ENCODE peak calls at places on chromosomes 1 and 21, in ten cellular contexts. O is IMR-90, K is left ventricle myocardium inferior, R is A549, V is hepatocyte, Z is neuronal stem cell, F is PC-3, U is kidney, I is OCI-LY7, S is suprapubic skin. G is an unnamed sample.

GRCh38 chr1:187038789-187039188 is 210.0 kb downstream of the PLA2G4A start:
- DNase-seq in S (no peak), F (peak), I (no peak), K (no peak), V (peak), U (no peak), R (peak), Z (no peak), O (peak), G (no peak)

GRCh38 chr1:59502009-59502691 is 205.3 kb downstream of the FGGY start:
- DNase-seq in F (no peak), U (no peak), V (no peak), S (no peak), K (no peak), I (no peak), Z (no peak), O (no peak), R (no peak), G (peak)

GRCh38 chr1:35656863-35657232 is 15.5 kb upstream of the PSMB2 start:
- DNase-seq in S (no peak), V (no peak), R (no peak), O (peak), F (no peak), K (no peak), Z (no peak), U (no peak), I (no peak), G (no peak)

GRCh38 chr1:225848044-225848955 is 33.9 kb downstream of the TMEM63A start:
- DNase-seq in V (no peak), F (no peak), O (peak), I (peak), Z (no peak), S (no peak), R (no peak), K (no peak), U (no peak), G (no peak)

GRCh38 chr1:14392887-14393365 is 205.6 kb upstream of the KAZN start:
- DNase-seq in Z (no peak), R (no peak), S (no peak), U (no peak), I (no peak), V (no peak), O (no peak), F (no peak), K (no peak), G (no peak)

GRCh38 chr1:240768979-240769378 is 157.0 kb upstream of the GREM2 start:
- DNase-seq in V (no peak), I (no peak), F (peak), Z (no peak), S (no peak), K (no peak), U (no peak), O (no peak), R (no peak), G (no peak)

GRCh38 chr1:151639466-151639865 is 27.6 kb downstream of the SNX27 start:
- DNase-seq in V (peak), F (no peak), S (no peak), K (no peak), I (no peak), Z (no peak), O (peak), U (no peak), R (peak), G (peak)

GRCh38 chr1:119713538-119714456 is 2.1 kb downstream of the PHGDH start:
- DNase-seq in F (peak), R (no peak), V (peak), S (no peak), O (peak), U (no peak), Z (peak), K (no peak), I (peak), G (peak)

GRCh38 chr21:25862596-25862995 is 127.8 kb downstream of the GABPA start:
- DNase-seq in U (no peak), O (peak), F (peak), S (no peak), V (no peak), R (peak), Z (no peak), K (no peak), I (peak), G (no peak)

GRCh38 chr1:203362561-203363055 is 11.7 kb upstream of the FMOD start:
- DNase-seq in R (no peak), F (no peak), O (no peak), U (no peak), V (no peak), Z (no peak), K (no peak), I (no peak), S (no peak), G (no peak)
- H3K27ac ChIP-seq in R (no peak), F (no peak), O (no peak), U (no peak), V (no peak), Z (no peak), K (no peak), I (no peak), S (no peak), G (no peak)

DNA sequence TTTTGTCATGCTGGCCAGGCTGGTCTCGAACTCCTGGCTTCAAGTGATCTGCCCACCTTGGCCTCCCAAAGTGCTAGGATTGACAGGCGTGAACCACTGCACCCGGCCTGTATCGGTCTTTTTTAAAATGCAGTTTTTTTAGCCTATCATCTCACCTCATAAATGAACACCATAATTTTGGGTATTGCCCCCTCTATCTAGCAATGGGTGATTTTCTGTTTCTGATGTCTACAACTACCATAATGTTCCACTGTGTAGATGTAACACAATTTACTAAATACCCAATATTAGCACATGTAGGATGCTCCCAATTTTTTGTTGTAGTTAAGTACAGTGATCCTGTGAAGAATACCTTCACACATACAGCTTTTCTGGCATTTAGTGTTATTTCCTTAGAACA is 2.0 kb upstream of the CAMTA1 start:
- DNase-seq in R (no peak), K (no peak), F (no peak), I (peak), V (no peak), S (no peak), Z (no peak), U (no peak), O (no peak), G (no peak)
- H3K4me3 ChIP-seq in R (no peak), K (peak), F (peak), I (peak), V (no peak), S (no peak), Z (no peak), U (peak), O (no peak), G (peak)

GRCh38 chr1:154411525-154411924 is 6.4 kb downstream of the IL6R start:
- DNase-seq in O (no peak), Z (no peak), R (no peak), I (no peak), K (no peak), V (no peak), U (no peak), F (no peak), S (no peak), G (no peak)
- H3K27ac ChIP-seq in O (no peak), Z (no peak), R (no peak), I (no peak), K (peak), V (no peak), U (no peak), F (no peak), S (no peak), G (no peak)

DNA sequence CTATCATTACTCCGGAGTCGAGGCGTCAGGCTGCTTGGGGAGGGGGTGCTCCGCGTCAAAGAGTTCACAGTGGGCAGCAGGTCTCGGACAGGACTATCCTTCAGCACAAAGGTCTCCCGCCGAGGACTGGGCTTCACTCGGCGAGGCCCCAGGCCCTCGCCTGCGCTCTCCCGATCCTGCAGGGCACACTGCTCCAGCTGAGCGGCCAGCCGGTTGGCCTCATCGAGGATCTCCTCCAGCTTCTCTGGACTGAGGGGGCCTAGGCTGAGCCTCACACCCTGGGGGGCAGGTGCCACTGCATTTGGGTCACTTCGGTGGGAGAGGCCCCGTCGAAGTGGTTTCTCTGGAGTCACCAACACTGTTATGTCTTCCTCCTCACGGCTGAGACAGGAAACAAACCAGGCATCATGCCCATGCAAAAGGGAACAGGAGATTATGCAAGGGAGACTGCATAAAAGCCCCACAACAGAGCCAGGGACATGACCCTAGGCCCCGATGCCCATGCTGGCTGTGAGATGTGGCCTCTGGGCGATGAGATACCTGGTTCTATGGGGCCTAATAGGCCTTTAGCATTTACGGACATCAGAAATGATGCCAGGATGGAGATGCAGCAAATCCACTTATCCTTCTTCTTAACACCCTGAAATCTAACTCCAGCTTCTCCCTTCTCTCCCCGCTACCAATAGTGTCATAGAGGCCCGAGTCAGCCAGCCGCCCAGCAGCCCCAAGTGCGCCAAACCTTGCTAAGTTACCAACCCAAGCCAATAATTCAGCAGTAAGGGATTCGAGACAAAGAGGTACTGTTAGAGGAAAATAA is 1.1 kb downstream of the PSRC1 start:
- DNase-seq in R (no peak), I (no peak), F (no peak), V (no peak), S (no peak), K (no peak), O (no peak), Z (no peak), U (no peak), G (peak)
- H3K4me3 ChIP-seq in R (peak), I (peak), F (peak), V (peak), S (peak), K (peak), O (peak), Z (peak), U (no peak), G (peak)

GRCh38 chr21:43191521-43191920 is 22.7 kb downstream of the CRYAA start:
- DNase-seq in F (no peak), I (no peak), Z (no peak), R (no peak), U (peak), V (no peak), S (peak), K (no peak), O (no peak), G (no peak)
- H3K27ac ChIP-seq in F (no peak), I (no peak), Z (no peak), R (no peak), U (no peak), V (no peak), S (no peak), K (no peak), O (no peak), G (no peak)

GRCh38 chr1:20349561-20349960 is 58.9 kb downstream of the VWA5B1 start:
- DNase-seq in S (no peak), R (no peak), V (no peak), U (peak), F (no peak), K (no peak), O (no peak), Z (no peak), I (no peak), G (no peak)
- H3K4me3 ChIP-seq in S (no peak), R (no peak), V (no peak), U (no peak), F (no peak), K (no peak), O (no peak), Z (no peak), I (no peak), G (no peak)

GRCh38 chr1:228370941-228371740 is 35.5 kb downstream of the TRIM11 start:
- DNase-seq in O (no peak), V (no peak), I (no peak), U (peak), K (peak), F (peak), S (peak), Z (no peak), R (no peak), G (no peak)

GRCh38 chr1:228369608-228370438 is 36.8 kb downstream of the TRIM11 start:
- DNase-seq in I (no peak), F (no peak), O (no peak), Z (no peak), S (peak), K (no peak), V (no peak), U (peak), R (no peak), G (no peak)

GRCh38 chr1:228371741-228372182 is 34.9 kb downstream of the TRIM11 start:
- DNase-seq in I (no peak), V (no peak), O (no peak), R (no peak), Z (no peak), F (no peak), K (no peak), S (no peak), U (no peak), G (no peak)

GRCh38 chr1:228368801-228369607 is 37.6 kb downstream of the TRIM11 start:
- DNase-seq in Z (no peak), S (peak), O (peak), U (peak), I (no peak), V (no peak), F (no peak), K (peak), R (no peak), G (peak)

GRCh38 chr1:228370439-228370940 is 36.1 kb downstream of the TRIM11 start:
- DNase-seq in K (no peak), S (peak), U (peak), Z (no peak), I (no peak), V (no peak), R (no peak), F (no peak), O (no peak), G (no peak)
- H3K27ac ChIP-seq in K (peak), S (no peak), U (no peak), Z (no peak), I (no peak), V (no peak), R (no peak), F (no peak), O (no peak), G (peak)